ENCODE peak calls at places on chromosomes 6 and 20, in five cellular contexts. V is K562, Z is HCT116, B is SK-N-SH, L is GM12878. N is an unnamed sample.
A peak's percentile ranks its signal among the peaks of the same experiment; 100 is the strongest.

GRCh38 chr20:17949899-17950298 is 18.7 kb downstream of the SNX5 start:
- DNase-seq in Z (no peak), B (no peak), L (no peak), V (no peak), N (no peak)

GRCh38 chr6:160417550-160417949 is 69.4 kb downstream of the SLC22A3 start:
- DNase-seq in B (no peak), L (no peak), V (no peak), Z (no peak), N (no peak)

GRCh38 chr6:9783567-9783966 is 631.3 kb downstream of the TFAP2A start:
- DNase-seq in B (no peak), V (no peak), Z (no peak), L (no peak), N (no peak)

GRCh38 chr6:13445005-13445743 is 42.2 kb downstream of the GFOD1 start:
- DNase-seq in B (peak; percentile 71), V (no peak), Z (no peak), L (no peak), N (no peak)

GRCh38 chr20:11249239-11249638 is 575.4 kb upstream of the JAG1 start:
- DNase-seq in B (no peak), L (no peak), Z (no peak), V (no peak), N (no peak)

GRCh38 chr6:29676981-29677601 is 3.9 kb downstream of the ZFP57 start:
- DNase-seq in Z (no peak), V (no peak), B (no peak), L (no peak), N (no peak)

GRCh38 chr20:63377256-63378114 is 16.3 kb upstream of the CHRNA4 start:
- DNase-seq in V (no peak), Z (no peak), B (no peak), L (no peak), N (no peak)

GRCh38 chr20:17875106-17875980 is 93.3 kb downstream of the SNX5 start:
- DNase-seq in Z (no peak), L (no peak), B (no peak), V (no peak), N (no peak)

GRCh38 chr6:38524436-38525145 is 115.1 kb downstream of the BTBD9 start:
- DNase-seq in V (no peak), B (no peak), L (no peak), Z (no peak), N (no peak)

GRCh38 chr6:105609375-105609991 is 206.6 kb upstream of the PREP start:
- DNase-seq in Z (no peak), B (no peak), V (no peak), L (no peak), N (peak; percentile 55)

GRCh38 chr20:47543006-47543431 is 41.3 kb downstream of the NCOA3 start:
- DNase-seq in B (no peak), Z (no peak), V (peak; percentile 21), L (no peak), N (no peak)

GRCh38 chr20:47541355-47541922 is 39.8 kb downstream of the NCOA3 start:
- DNase-seq in L (no peak), B (no peak), V (no peak), Z (no peak), N (no peak)

GRCh38 chr20:47544852-47545251 is 43.2 kb downstream of the NCOA3 start:
- DNase-seq in B (no peak), Z (no peak), L (no peak), V (no peak), N (no peak)

GRCh38 chr20:47544240-47544639 is 42.6 kb downstream of the NCOA3 start:
- DNase-seq in Z (no peak), V (no peak), L (no peak), B (no peak), N (no peak)

GRCh38 chr20:47540443-47541354 is 39.0 kb downstream of the NCOA3 start:
- DNase-seq in Z (peak; percentile 24), B (no peak), L (peak; percentile 21), V (peak; percentile 46), N (no peak)
- H3K27ac ChIP-seq in Z (peak overlapping the region; percentile 18), B (no peak overlapping the region), L (no peak overlapping the region), V (peak overlapping the region; percentile 49), N (no peak overlapping the region)

GRCh38 chr6:111844376-111844775 is 28.9 kb downstream of the FYN start:
- DNase-seq in L (no peak), B (no peak), V (no peak), Z (no peak), N (no peak)

GRCh38 chr6:111846061-111846460 is 27.2 kb downstream of the FYN start:
- DNase-seq in Z (no peak), V (no peak), B (no peak), L (no peak), N (no peak)

GRCh38 chr6:111843347-111844147 is 29.7 kb downstream of the FYN start:
- DNase-seq in Z (no peak), V (peak; percentile 87), L (no peak), B (no peak), N (no peak)

GRCh38 chr6:111845441-111845871 is 27.8 kb downstream of the FYN start:
- DNase-seq in Z (no peak), B (no peak), V (no peak), L (no peak), N (no peak)

GRCh38 chr6:111844921-111845320 is 28.3 kb downstream of the FYN start:
- DNase-seq in Z (no peak), B (no peak), L (no peak), V (no peak), N (no peak)
- H3K4me1 ChIP-seq in Z (no peaks in the 10 kb centered on the region), B (no peaks in the 10 kb centered on the region), L (peaks cover 61% of the 10 kb centered on the region), V (peaks cover 40% of the 10 kb centered on the region), N (no peaks in the 10 kb centered on the region)

DNA sequence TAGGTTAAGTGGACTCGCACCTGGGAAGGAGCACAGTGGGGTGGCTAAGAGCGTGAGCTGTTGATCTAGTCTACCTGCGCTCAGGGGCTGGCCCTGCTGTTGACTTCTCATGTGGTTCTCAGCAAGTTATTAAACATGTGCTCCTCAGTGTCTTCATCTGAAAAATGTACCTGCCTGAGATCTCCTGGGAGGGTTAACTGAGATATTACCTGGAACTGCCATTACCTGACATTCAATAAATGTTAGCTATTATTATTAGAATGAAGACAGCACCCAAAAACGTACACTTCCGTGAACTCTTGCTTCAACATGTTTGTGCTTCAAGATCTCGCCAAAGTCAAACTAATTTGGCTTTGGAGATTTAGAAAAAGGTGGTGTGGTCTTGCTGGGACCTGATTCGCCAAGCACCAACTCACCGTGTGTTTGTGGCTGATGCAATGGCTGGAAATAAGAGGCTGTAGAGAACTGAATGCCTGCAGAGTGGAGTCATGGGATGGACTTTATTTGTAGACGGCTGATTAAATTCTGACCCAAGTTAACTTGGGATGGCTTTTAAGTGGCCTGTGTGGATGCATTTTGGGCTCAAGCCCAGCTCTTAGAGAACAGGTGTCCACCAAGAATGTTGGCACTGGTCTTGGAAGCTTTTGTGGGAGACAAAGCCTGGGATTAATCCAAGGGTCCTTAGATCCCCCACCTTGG is 692.9 kb downstream of the QKI start:
- DNase-seq in L (no peak), B (no peak), V (no peak), Z (no peak), N (no peak)
- TF ChIP-seq SIN3A in L (no peak), B (no peak), V (no peak), Z (no peak), N (no peak)

DNA sequence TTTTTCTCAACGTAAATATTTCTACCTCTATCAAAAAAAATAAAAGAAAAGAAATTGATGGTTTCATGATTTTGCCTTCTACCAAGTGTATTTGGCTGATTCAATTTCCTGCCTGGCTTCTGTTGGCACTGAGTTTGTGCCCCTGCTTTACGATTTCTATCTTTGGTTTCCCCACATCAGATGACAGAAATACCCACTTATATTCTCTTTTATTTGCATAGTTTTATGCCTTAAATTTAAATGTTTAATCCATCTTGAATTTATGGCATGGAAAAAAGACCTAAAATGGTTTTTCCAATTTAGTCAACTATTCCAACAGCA is 34.3 kb downstream of the RNF24 start:
- DNase-seq in L (no peak), V (no peak), Z (no peak), B (no peak), N (no peak)
- H3K27ac ChIP-seq in L (no peak overlapping the region), V (peak overlapping the region; percentile 66), Z (no peak overlapping the region), B (peak overlapping the region; percentile 75), N (peak overlapping the region; percentile 86)

GRCh38 chr6:121592955-121593665 is 157.7 kb downstream of the GJA1 start:
- DNase-seq in V (no peak), Z (no peak), L (no peak), B (peak; percentile 10), N (no peak)

GRCh38 chr6:121594053-121594452 is 158.6 kb downstream of the GJA1 start:
- DNase-seq in Z (no peak), V (no peak), B (no peak), L (no peak), N (no peak)

GRCh38 chr6:121597654-121598053 is 162.2 kb downstream of the GJA1 start:
- DNase-seq in B (no peak), V (no peak), Z (no peak), L (no peak), N (no peak)

GRCh38 chr6:121596441-121596840 is 161.0 kb downstream of the GJA1 start:
- DNase-seq in V (no peak), Z (no peak), B (no peak), L (no peak), N (no peak)

DNA sequence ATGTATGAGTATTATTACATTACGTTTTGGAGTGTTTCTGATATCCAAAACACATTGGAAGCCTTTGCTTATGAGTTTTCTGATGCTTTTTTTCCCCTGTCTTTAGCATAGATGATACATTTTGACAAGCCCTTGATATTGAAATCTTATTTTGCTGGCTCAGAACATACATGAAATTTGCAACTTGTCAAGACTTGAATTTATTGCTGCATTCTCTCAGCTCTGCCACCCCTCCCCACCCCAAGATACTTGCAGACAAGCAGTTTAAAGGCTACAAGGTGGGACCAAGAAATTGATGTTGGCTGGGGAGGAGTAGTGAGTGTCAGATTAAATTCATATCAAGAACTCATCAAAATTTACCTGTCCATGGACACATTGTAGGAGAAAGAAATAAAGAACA is 160.2 kb downstream of the GJA1 start:
- DNase-seq in B (no peak), Z (no peak), L (no peak), V (no peak), N (no peak)
- H3K4me1 ChIP-seq in B (no peaks in the 10 kb centered on the region), Z (no peaks in the 10 kb centered on the region), L (no peaks in the 10 kb centered on the region), V (no peaks in the 10 kb centered on the region), N (no peaks in the 10 kb centered on the region)

GRCh38 chr20:45951474-45951873 is 17.0 kb downstream of the PCIF1 start:
- DNase-seq in B (no peak), L (no peak), V (no peak), Z (no peak), N (no peak)
- TF ChIP-seq SIN3A in B (no peak), L (no peak), V (no peak), Z (no peak), N (no peak)

N was measured in Panc1.